ENCODE peak calls at places on chromosomes 12 and 14, in seven cellular contexts. G is spleen, I is esophagus muscularis mucosa, W is GM12892, L is H1, Z is sigmoid colon, K is HepG2. R is an unnamed sample.

GRCh38 chr12:52614381-52615207 is 3.8 kb downstream of the KRT73 start:
- DNase-seq in K (no peak), Z (no peak), W (no peak), I (peak), G (no peak), L (no peak), R (no peak)

GRCh38 chr12:107352347-107353081 is 259.2 kb upstream of the CRY1 start:
- DNase-seq in W (no peak), L (no peak), Z (no peak), K (peak), I (no peak), G (no peak), R (no peak)

GRCh38 chr12:7501031-7501585 is 2.5 kb downstream of the CD163 start:
- DNase-seq in K (no peak), G (no peak), W (no peak), Z (no peak), L (no peak), I (no peak), R (no peak)

GRCh38 chr14:76376001-76376404 is at the start of gene ESRRB:
- DNase-seq in W (no peak), G (no peak), I (no peak), Z (no peak), K (no peak), L (peak), R (no peak)

GRCh38 chr14:74591899-74592298 is 20.1 kb downstream of the LTBP2 start:
- DNase-seq in I (no peak), L (no peak), K (no peak), Z (no peak), W (no peak), G (no peak), R (no peak)

GRCh38 chr12:123150273-123150803 is 552 bp downstream of the PITPNM2 start:
- DNase-seq in K (no peak), W (peak), I (no peak), G (peak), Z (peak), L (no peak), R (no peak)

GRCh38 chr14:104361101-104361591 is 218.4 kb upstream of the C14orf180 start:
- DNase-seq in L (no peak), Z (peak), G (peak), I (no peak), W (no peak), K (no peak), R (peak)

GRCh38 chr12:3227076-3227975 is 150.1 kb downstream of the TSPAN9 start:
- DNase-seq in W (no peak), G (no peak), I (no peak), K (no peak), L (no peak), Z (no peak), R (no peak)

GRCh38 chr12:7108042-7108927 is 729 bp downstream of the C1RL start:
- DNase-seq in Z (peak), K (peak), L (no peak), I (peak), G (peak), W (peak), R (peak)

GRCh38 chr14:44531648-44532047 is 24.6 kb upstream of the FSCB start:
- DNase-seq in I (no peak), K (no peak), Z (no peak), W (no peak), G (no peak), L (no peak), R (no peak)
- TF ChIP-seq POLR2AphosphoS5 in I (no peak), K (no peak), Z (no peak), W (no peak), G (no peak), L (no peak), R (no peak)

GRCh38 chr12:8699714-8700113 is 1.9 kb downstream of the RIMKLB start:
- DNase-seq in W (no peak), Z (no peak), I (no peak), G (no peak), K (no peak), L (no peak), R (no peak)
- TF ChIP-seq POLR2AphosphoS5 in W (no peak), Z (no peak), I (no peak), G (no peak), K (no peak), L (no peak), R (no peak)

DNA sequence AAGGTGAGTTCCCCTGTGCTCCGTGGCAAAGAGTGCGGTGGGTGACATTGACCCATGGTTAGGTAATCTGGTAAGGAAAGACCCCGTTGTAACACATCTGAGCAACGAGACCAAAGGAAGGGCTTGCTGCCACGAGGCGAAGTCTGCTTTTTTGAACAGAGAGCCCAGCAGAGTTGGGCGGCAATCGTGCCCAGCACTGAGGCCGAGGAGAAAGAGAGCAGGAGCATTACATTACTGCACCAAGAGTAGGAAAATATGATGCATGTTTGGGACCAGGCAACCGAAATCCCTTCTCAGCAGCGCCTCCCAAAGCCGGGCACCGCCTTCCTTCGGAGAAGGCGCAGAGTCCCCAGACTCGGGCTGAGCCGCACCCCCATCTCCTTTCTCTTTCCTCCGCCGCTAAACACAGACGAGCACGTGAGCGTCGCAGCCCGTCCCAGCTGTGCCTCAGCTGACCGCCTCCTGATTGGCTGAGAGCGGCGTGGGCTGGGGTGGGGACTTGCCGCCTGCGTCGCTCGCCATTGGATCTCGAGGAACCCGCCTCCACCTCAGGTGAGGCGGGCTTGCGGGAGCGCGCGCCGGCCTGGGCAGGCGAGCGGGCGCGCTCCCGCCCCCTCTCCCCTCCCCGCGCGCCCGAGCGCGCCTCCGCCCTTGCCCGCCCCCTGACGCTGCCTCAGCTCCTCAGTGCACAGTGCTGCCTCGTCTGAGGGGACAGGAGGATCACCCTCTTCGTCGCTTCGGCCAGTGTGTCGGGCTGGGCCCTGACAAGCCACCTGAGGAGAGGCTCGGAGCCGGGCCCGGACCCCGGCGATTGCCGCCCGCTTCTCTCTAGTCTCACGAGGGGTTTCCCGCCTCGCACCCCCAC is at the start of gene HIF1A:
- DNase-seq in W (peak), G (peak), L (peak), Z (peak), K (peak), I (peak), R (peak)
- TF ChIP-seq POLR2AphosphoS5 in W (peak), G (peak), L (peak), Z (peak), K (peak), I (peak), R (peak)

DNA sequence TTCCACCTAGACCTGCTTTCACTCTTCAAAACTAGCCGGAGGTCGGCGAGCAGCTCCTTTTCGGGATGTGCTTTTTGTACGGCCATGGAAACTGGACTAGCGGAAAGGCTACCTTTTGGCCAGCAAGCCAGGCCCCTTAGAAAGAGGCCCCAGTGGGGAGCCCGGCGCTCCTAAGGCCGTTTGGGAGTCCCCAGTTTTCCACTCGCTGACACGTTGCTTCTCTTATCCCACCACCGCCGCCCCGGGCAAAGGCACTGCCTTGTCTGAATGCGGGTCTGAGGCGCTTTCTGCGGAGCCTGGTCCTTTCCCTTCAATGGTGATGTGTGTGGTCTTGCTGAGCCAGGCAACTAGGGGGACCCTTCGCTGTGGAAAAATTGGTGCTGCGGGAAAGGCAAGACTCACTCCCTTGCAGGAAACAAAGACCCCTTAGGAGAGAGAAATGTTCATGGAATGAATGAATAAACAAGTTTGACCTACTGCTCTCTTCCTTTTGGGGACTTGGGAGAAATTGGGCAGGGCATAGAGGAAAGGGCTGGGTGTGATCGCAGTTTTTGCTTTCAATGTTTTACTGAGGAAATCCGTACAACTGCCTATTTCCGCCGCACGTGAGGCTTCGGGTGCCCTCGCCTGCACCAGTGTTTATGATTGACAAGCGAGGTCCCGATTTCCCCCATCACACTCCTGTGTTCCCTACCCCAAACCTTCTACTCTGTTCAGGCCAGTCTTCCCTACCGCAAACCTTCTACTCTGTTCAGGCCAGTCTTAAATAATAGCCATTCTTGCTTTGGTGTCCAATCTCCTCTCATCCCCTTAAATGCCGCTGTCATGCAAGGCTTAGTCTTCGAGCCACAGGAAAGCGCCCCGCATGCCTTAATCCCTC is 970 bp upstream of the SLC38A2 start:
- DNase-seq in L (no peak), W (peak), Z (peak), I (no peak), G (peak), K (peak), R (peak)
- TF ChIP-seq POLR2AphosphoS5 in L (no peak), W (no peak), Z (peak), I (peak), G (peak), K (peak), R (no peak)

GRCh38 chr12:15599266-15600037 is 189.7 kb downstream of the EPS8 start:
- DNase-seq in Z (no peak), W (no peak), K (no peak), G (no peak), L (no peak), I (no peak), R (no peak)
- TF ChIP-seq POLR2AphosphoS5 in Z (no peak), W (no peak), K (no peak), G (no peak), L (no peak), I (peak), R (no peak)

GRCh38 chr12:49232940-49233841 is 31.7 kb upstream of the TUBA1C start:
- DNase-seq in L (no peak), Z (peak), W (no peak), I (no peak), G (peak), K (peak), R (peak)
- TF ChIP-seq POLR2AphosphoS5 in L (no peak), Z (no peak), W (no peak), I (peak), G (no peak), K (no peak), R (no peak)